ENCODE peak calls at places on chromosome 16, in nine cellular contexts. A, O, X, Q, Z, R, Y, M and H are unnamed samples.

GRCh38 chr16:89009343-89010209 is 32.6 kb upstream of the CBFA2T3 start:
- DNase-seq in A (no peak), O (peak; percentile 68), X (no peak), Q (no peak), Z (no peak), R (no peak), Y (no peak), M (peak; percentile 56), H (no peak)

GRCh38 chr16:12587646-12588277 is 215.9 kb downstream of the CPPED1 start:
- DNase-seq in A (no peak), O (no peak), X (no peak), Q (no peak), Z (no peak), R (no peak), Y (no peak), M (peak; percentile 20), H (no peak)

GRCh38 chr16:87062569-87063442 is 254.4 kb downstream of the C16orf95 start:
- DNase-seq in A (peak; percentile 62), O (peak; percentile 81), X (peak; percentile 19), Q (peak; percentile 49), Z (peak; percentile 34), R (no peak), Y (peak; percentile 73), M (no peak), H (peak; percentile 55)

GRCh38 chr16:2964416-2965223 is 545 bp downstream of the KREMEN2 start:
- DNase-seq in A (peak; percentile 76), O (peak; percentile 92), X (no peak), Q (peak; percentile 74), Z (no peak), R (no peak), Y (peak; percentile 39), M (peak; percentile 88), H (peak; percentile 58)

GRCh38 chr16:11302977-11303376 is 21.8 kb upstream of the PRM1 start:
- DNase-seq in A (no peak), O (no peak), X (peak; percentile 79), Q (no peak), Z (no peak), R (no peak), Y (peak; percentile 52), M (no peak), H (no peak)

GRCh38 chr16:8850279-8850885 is 18.4 kb downstream of the CARHSP1 start:
- DNase-seq in A (no peak), O (no peak), X (no peak), Q (peak; percentile 91), Z (no peak), R (no peak), Y (no peak), M (peak; percentile 87), H (no peak)

GRCh38 chr16:67530013-67530939 is 1.6 kb downstream of the RIPOR1 start:
- DNase-seq in A (no peak), O (peak; percentile 25), X (peak; percentile 35), Q (no peak), Z (peak; percentile 57), R (no peak), Y (peak; percentile 65), M (peak; percentile 92), H (peak; percentile 76)

GRCh38 chr16:51156836-51157235 is 5.8 kb upstream of the SALL1 start:
- DNase-seq in A (no peak), O (no peak), X (no peak), Q (no peak), Z (no peak), R (no peak), Y (no peak), M (no peak), H (no peak)

GRCh38 chr16:10599626-10600025 is 19.2 kb upstream of the EMP2 start:
- DNase-seq in A (no peak), O (no peak), X (no peak), Q (no peak), Z (no peak), R (no peak), Y (no peak), M (no peak), H (no peak)

GRCh38 chr16:67456383-67457140 is 24.4 kb downstream of the ATP6V0D1 start:
- DNase-seq in A (no peak), O (no peak), X (peak; percentile 82), Q (no peak), Z (peak; percentile 83), R (no peak), Y (peak; percentile 76), M (no peak), H (peak; percentile 83)

GRCh38 chr16:89586853-89587252 is 11.3 kb downstream of the CPNE7 start:
- DNase-seq in A (no peak), O (peak; percentile 72), X (no peak), Q (no peak), Z (no peak), R (no peak), Y (peak; percentile 57), M (no peak), H (peak; percentile 54)

GRCh38 chr16:50578147-50578546 is 30.0 kb downstream of the NKD1 start:
- DNase-seq in A (no peak), O (no peak), X (no peak), Q (no peak), Z (no peak), R (no peak), Y (no peak), M (no peak), H (no peak)

GRCh38 chr16:75244844-75245758 is 6.3 kb downstream of the BCAR1 start:
- DNase-seq in A (no peak), O (no peak), X (peak; percentile 68), Q (peak; percentile 99), Z (peak; percentile 84), R (peak; percentile 70), Y (peak; percentile 94), M (no peak), H (peak; percentile 74)

GRCh38 chr16:87543436-87544191 is 50.8 kb upstream of the ZCCHC14 start:
- DNase-seq in A (no peak), O (no peak), X (no peak), Q (no peak), Z (no peak), R (no peak), Y (no peak), M (no peak), H (no peak)

GRCh38 chr16:88288303-88288702 is 94.5 kb upstream of the ZNF469 start:
- DNase-seq in A (no peak), O (no peak), X (no peak), Q (no peak), Z (no peak), R (no peak), Y (no peak), M (no peak), H (no peak)

GRCh38 chr16:68636064-68636551 is 9.0 kb upstream of the CDH3 start:
- DNase-seq in A (no peak), O (no peak), X (peak; percentile 37), Q (no peak), Z (peak; percentile 78), R (no peak), Y (peak; percentile 53), M (no peak), H (no peak)
- TF ChIP-seq POLR2AphosphoS5 in A (no peak), O (no peak), X (peak; percentile 10), Q (no peak), Z (no peak), R (no peak), Y (no peak), M (no peak), H (no peak)

GRCh38 chr16:14365200-14365851 is 264.7 kb downstream of the PARN start:
- DNase-seq in A (no peak), O (no peak), X (no peak), Q (no peak), Z (no peak), R (no peak), Y (no peak), M (no peak), H (no peak)
- TF ChIP-seq CTCF in A (no peak), O (no peak), X (no peak), Q (no peak), Z (no peak), R (no peak), Y (no peak), M (no peak), H (no peak)

GRCh38 chr16:4686497-4687210 is 6.7 kb upstream of the NUDT16L1 start:
- DNase-seq in A (no peak), O (no peak), X (no peak), Q (no peak), Z (no peak), R (no peak), Y (no peak), M (peak; percentile 70), H (no peak)

GRCh38 chr16:4685776-4686496 is 7.4 kb upstream of the NUDT16L1 start:
- DNase-seq in A (no peak), O (no peak), X (no peak), Q (no peak), Z (no peak), R (no peak), Y (no peak), M (peak; percentile 70), H (no peak)

GRCh38 chr16:4688674-4689045 is 4.7 kb upstream of the NUDT16L1 start:
- DNase-seq in A (no peak), O (no peak), X (no peak), Q (no peak), Z (no peak), R (no peak), Y (no peak), M (peak; percentile 80), H (no peak)

GRCh38 chr16:4687946-4688673 is 5.3 kb upstream of the NUDT16L1 start:
- DNase-seq in A (no peak), O (no peak), X (no peak), Q (no peak), Z (no peak), R (no peak), Y (no peak), M (peak; percentile 79), H (no peak)

DNA sequence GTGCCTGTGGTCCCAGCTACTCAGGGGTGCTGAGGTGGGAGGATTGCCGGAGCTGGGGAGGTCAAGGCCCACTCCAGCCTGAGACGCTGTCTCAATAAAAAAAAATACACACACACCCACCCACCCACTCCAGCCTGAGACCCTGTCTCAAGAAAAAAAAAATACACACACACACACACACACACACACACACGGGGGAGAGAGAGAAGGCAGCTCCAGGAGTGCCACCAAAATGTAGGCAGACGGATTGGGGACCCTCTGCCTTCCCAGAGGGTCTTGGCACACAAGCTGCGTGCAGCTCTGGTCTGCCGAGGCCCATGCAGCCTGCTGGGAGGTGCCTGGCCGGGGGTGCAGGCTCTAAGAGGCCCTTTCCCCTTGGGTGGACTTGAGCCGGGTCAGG is 5.9 kb upstream of the NUDT16L1 start:
- DNase-seq in A (no peak), O (no peak), X (no peak), Q (no peak), Z (no peak), R (no peak), Y (no peak), M (no peak), H (no peak)
- TF ChIP-seq POLR2A in A (no peak), O (no peak), X (no peak), Q (no peak), Z (no peak), R (no peak), Y (no peak), M (no peak), H (no peak)

DNA sequence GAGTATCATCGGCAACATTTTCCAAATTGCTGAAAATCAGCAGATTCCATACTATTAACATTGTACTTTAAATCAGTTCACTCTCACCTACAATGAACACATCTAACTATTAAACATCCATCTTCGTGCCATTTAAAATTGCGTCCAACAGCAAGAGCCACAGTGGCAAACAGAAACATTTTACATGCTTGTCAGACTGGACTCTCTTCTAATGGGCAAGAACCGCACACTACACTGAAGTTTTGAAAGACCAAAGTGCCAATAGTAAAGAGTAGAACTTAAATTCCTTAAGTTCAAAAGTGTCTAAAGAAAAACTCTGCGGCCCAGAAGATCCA is 652 bp downstream of the RPS15A start:
- DNase-seq in A (no peak), O (no peak), X (no peak), Q (no peak), Z (no peak), R (no peak), Y (no peak), M (no peak), H (no peak)
- TF ChIP-seq POLR2AphosphoS5 in A (no peak), O (no peak), X (no peak), Q (no peak), Z (no peak), R (no peak), Y (no peak), M (no peak), H (no peak)